ENCODE peak calls at places on chromosomes 1 and 21, in nine cellular contexts. X is heart left ventricle, W is pancreas, E is heart right ventricle, T is cardiac fibroblast, P is prostate gland, A is testis, D is fibroblast of pulmonary artery, U is body of pancreas. K is an unnamed sample.

GRCh38 chr1:161175771-161176453 is 1.4 kb downstream of the B4GALT3 start:
- DNase-seq in X (no peak), W (no peak), E (no peak), T (no peak), P (no peak), A (no peak), D (no peak), U (no peak), K (no peak)

GRCh38 chr1:241640149-241640866 is at the start of the genes CHML and OPN3:
- DNase-seq in X (peak; percentile 96), W (peak; percentile 95), E (peak; percentile 93), T (peak; percentile 86), P (peak; percentile 94), A (peak; percentile 95), D (peak; percentile 87), U (peak; percentile 96), K (peak; percentile 70)

GRCh38 chr1:107965112-107965991 is at the start of gene VAV3:
- DNase-seq in X (peak; percentile 79), W (peak; percentile 22), E (peak; percentile 75), T (peak; percentile 45), P (peak; percentile 22), A (peak; percentile 84), D (peak; percentile 59), U (peak; percentile 54), K (no peak)

GRCh38 chr1:29415156-29415830 is 179.0 kb downstream of the PTPRU start:
- DNase-seq in X (no peak), W (no peak), E (no peak), T (no peak), P (no peak), A (no peak), D (no peak), U (no peak), K (no peak)

GRCh38 chr1:224287714-224288113 is 42.3 kb downstream of the NVL start:
- DNase-seq in X (no peak), W (no peak), E (no peak), T (no peak), P (no peak), A (no peak), D (no peak), U (no peak), K (no peak)

GRCh38 chr1:100955322-100955721 is 59.4 kb downstream of the SLC30A7 start:
- DNase-seq in X (no peak), W (no peak), E (no peak), T (peak; percentile 88), P (no peak), A (no peak), D (peak; percentile 73), U (no peak), K (peak; percentile 56)

GRCh38 chr21:45320261-45320990 is 32.7 kb upstream of the POFUT2 start:
- DNase-seq in X (no peak), W (no peak), E (no peak), T (no peak), P (no peak), A (no peak), D (no peak), U (peak; percentile 62), K (no peak)

GRCh38 chr1:165635329-165635728 is 4.3 kb downstream of the MGST3 start:
- DNase-seq in X (no peak), W (no peak), E (no peak), T (no peak), P (no peak), A (no peak), D (peak; percentile 31), U (no peak), K (no peak)

GRCh38 chr1:239566074-239566473 is 179.7 kb downstream of the CHRM3 start:
- DNase-seq in X (no peak), W (no peak), E (no peak), T (no peak), P (no peak), A (no peak), D (no peak), U (no peak), K (no peak)

GRCh38 chr1:169321539-169321938 is 46.1 kb downstream of the NME7 start:
- DNase-seq in X (no peak), W (no peak), E (no peak), T (peak; percentile 65), P (no peak), A (no peak), D (peak; percentile 60), U (no peak), K (peak; percentile 47)

GRCh38 chr1:229181419-229181818 is 89.5 kb upstream of the RAB4A start:
- DNase-seq in X (no peak), W (no peak), E (no peak), T (no peak), P (no peak), A (no peak), D (no peak), U (no peak), K (no peak)

GRCh38 chr1:68016364-68016763 is 34.1 kb downstream of the DIRAS3 start:
- DNase-seq in X (no peak), W (no peak), E (no peak), T (peak; percentile 3), P (no peak), A (no peak), D (peak; percentile 3), U (no peak), K (no peak)

GRCh38 chr1:225447649-225448048 is 19.8 kb upstream of the LBR start:
- DNase-seq in X (no peak), W (no peak), E (no peak), T (peak; percentile 36), P (peak; percentile 72), A (peak; percentile 83), D (peak; percentile 58), U (no peak), K (no peak)

GRCh38 chr1:156602557-156602993 is 1.3 kb upstream of the GPATCH4 start:
- DNase-seq in X (no peak), W (no peak), E (no peak), T (peak; percentile 47), P (peak; percentile 40), A (no peak), D (no peak), U (no peak), K (no peak)

GRCh38 chr1:101356013-101356412 is 119.2 kb downstream of the S1PR1 start:
- DNase-seq in X (no peak), W (no peak), E (no peak), T (no peak), P (no peak), A (no peak), D (no peak), U (no peak), K (no peak)

GRCh38 chr1:231603598-231604275 is 22.9 kb upstream of the DISC1 start:
- DNase-seq in X (no peak), W (peak; percentile 27), E (peak; percentile 27), T (peak; percentile 71), P (peak; percentile 18), A (peak; percentile 41), D (peak; percentile 70), U (peak; percentile 51), K (no peak)

GRCh38 chr1:54278941-54279422 is 79.0 kb downstream of the MRPL37 start:
- DNase-seq in X (no peak), W (peak; percentile 44), E (peak; percentile 41), T (peak; percentile 78), P (no peak), A (no peak), D (peak; percentile 76), U (no peak), K (no peak)

DNA sequence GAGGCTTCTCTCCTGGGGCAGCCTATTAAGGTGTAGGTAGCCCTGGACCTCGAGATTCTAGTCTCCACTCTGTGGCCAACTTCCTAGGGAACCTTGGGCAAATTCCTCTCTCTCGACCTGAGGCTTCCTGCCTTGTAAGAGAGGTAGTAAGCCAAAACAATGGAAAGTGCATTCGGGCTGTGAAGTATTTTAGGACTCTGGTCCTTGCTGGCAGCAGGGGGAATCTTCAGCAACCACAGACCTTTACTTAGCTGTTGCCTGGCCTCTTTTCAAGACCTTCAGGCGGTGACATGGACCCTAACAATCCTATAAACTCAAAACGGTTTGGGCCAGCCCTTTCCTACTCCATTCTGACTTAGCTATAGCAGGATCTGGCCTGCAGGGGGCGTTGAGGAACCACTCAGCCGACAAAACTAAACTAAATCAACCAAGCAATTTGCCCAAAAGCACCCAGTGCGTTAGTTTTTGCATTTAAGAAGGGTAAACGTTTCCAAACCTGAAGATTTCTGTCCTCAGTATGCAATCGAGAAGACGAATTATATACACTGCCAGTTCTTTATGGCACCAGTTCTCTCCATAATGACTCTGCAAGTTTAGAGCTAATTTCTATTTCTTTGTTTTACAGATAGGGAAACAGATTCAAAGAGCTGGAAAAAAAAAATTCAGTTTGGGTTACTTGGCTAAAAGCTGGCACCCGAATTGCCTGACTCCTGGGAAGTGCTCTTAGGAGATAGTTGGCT is 10.9 kb upstream of the SESN2 start:
- DNase-seq in X (peak; percentile 83), W (peak; percentile 84), E (peak; percentile 82), T (peak; percentile 89), P (peak; percentile 68), A (peak; percentile 90), D (peak; percentile 90), U (peak; percentile 88), K (peak; percentile 51)
- H3K4me3 ChIP-seq in X (no peak overlapping the region), W (peak overlapping the region; percentile 25), E (peak overlapping the region; percentile 8), T (no peak overlapping the region), P (no peak overlapping the region), A (no peak overlapping the region), D (peak overlapping the region; percentile 1), U (no peak overlapping the region), K (peak overlapping the region; percentile 10)

GRCh38 chr1:38700077-38700470 is 159.5 kb downstream of the RRAGC start:
- DNase-seq in X (no peak), W (no peak), E (no peak), T (no peak), P (no peak), A (no peak), D (no peak), U (no peak), K (no peak)
- H3K4me3 ChIP-seq in X (no peak overlapping the region), W (no peak overlapping the region), E (no peak overlapping the region), T (no peak overlapping the region), P (no peak overlapping the region), A (no peak overlapping the region), D (no peak overlapping the region), U (no peak overlapping the region), K (no peak overlapping the region)

DNA sequence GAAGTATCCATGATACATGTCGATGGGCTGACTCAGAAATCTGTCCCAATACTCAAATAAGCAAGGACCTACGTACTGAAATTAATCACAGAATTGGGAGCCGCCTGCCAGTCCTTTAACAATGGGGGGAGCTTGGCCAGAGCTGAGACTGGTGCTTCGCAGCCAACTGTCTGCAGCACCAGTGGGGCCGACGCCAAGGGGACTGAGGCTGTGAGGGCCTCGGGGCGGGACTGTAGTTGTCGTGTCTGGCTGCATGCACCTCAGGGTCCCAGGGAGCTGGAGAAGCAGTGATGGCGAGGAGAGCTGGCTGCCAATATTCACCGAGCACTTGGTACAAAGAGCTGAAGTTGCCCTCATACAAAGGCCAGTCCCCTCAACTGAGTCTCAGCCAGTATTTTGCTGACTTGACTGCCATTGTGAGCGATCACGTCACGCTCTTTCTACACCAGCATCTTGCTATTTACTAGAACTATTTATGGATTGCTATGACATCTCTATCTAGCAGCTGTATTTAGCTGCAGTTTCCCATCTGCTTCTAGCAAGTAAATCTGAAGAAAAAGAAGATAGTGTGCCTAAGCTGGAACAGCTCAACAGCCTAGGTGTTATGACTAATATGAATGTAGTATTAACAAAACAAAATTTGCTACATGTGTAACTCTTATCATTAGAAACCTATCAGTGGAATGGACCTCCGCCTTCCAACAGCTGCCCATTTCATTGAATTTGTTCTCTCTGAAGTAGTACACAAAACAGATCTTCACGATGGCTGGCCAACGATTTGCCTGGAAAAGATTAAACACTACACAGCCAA is 29.2 kb downstream of the EVI5 start:
- DNase-seq in X (peak; percentile 73), W (no peak), E (peak; percentile 75), T (peak; percentile 90), P (no peak), A (no peak), D (peak; percentile 86), U (no peak), K (no peak)
- H3K4me3 ChIP-seq in X (no peak overlapping the region), W (no peak overlapping the region), E (peak overlapping the region; percentile 32), T (no peak overlapping the region), P (no peak overlapping the region), A (no peak overlapping the region), D (no peak overlapping the region), U (no peak overlapping the region), K (no peak overlapping the region)

GRCh38 chr1:23980725-23981063 is 567 bp upstream of the SRSF10 start:
- DNase-seq in X (no peak), W (peak; percentile 45), E (no peak), T (no peak), P (no peak), A (no peak), D (no peak), U (no peak), K (no peak)
- H3K4me3 ChIP-seq in X (peak overlapping the region; percentile 69), W (peak overlapping the region; percentile 86), E (peak overlapping the region; percentile 89), T (peak overlapping the region; percentile 93), P (peak overlapping the region; percentile 94), A (peak overlapping the region; percentile 100), D (peak overlapping the region; percentile 82), U (peak overlapping the region; percentile 92), K (peak overlapping the region; percentile 97)

K was measured in skeletal muscle cell.